ENCODE peak calls at places on chromosomes 16 and 17, in four cellular contexts. Q is brain microvascular endothelial cell; T is stimulated activated naive CD8-positive, alpha-beta T cell treated with anti-CD3 and anti-CD28 coated beads, Interleukin-15, Interleukin-2, amounts not matched to agents 100 U/mL and 50 U/mL, for 24 hours; S is nucleus accumbens. U is an unnamed sample.

GRCh38 chr16:381788-382717 is at the start of gene PGAP6:
- DNase-seq in Q (no peak), T (peak; percentile 78), S (peak; percentile 67), U (peak; percentile 83)

GRCh38 chr16:57265850-57266530 is 18.5 kb downstream of the PLLP start:
- DNase-seq in Q (no peak), T (no peak), S (peak; percentile 74), U (no peak)

GRCh38 chr16:54431041-54431996 is 144.7 kb upstream of the IRX3 start:
- DNase-seq in Q (no peak), T (no peak), S (no peak), U (no peak)

GRCh38 chr17:30534938-30535921 is 58.0 kb downstream of the GOSR1 start:
- DNase-seq in Q (no peak), T (no peak), S (no peak), U (no peak)

GRCh38 chr17:70006159-70006558 is 68.9 kb upstream of the KCNJ16 start:
- DNase-seq in Q (no peak), T (no peak), S (no peak), U (no peak)

GRCh38 chr17:61265397-61265796 is 134.2 kb upstream of the TBX2 start:
- DNase-seq in Q (no peak), T (no peak), S (no peak), U (no peak)

GRCh38 chr17:72465191-72466024 is 344.6 kb downstream of the SOX9 start:
- DNase-seq in Q (peak; percentile 94), T (no peak), S (no peak), U (no peak)

GRCh38 chr17:45256114-45256966 is 5.6 kb downstream of the SPATA32 start:
- DNase-seq in Q (no peak), T (no peak), S (no peak), U (no peak)

GRCh38 chr17:12107905-12108304 is 87.2 kb downstream of the MAP2K4 start:
- DNase-seq in Q (no peak), T (no peak), S (no peak), U (no peak)

GRCh38 chr17:36095992-36096391 is 6.0 kb upstream of the CCL3 start:
- DNase-seq in Q (no peak), T (no peak), S (no peak), U (no peak)

GRCh38 chr16:88369447-88370008 is 13.2 kb upstream of the ZNF469 start:
- DNase-seq in Q (no peak), T (no peak), S (no peak), U (no peak)

GRCh38 chr17:81223758-81224122 is 975 bp upstream of the CEP131 start:
- DNase-seq in Q (no peak), T (no peak), S (no peak), U (no peak)

GRCh38 chr17:5877948-5878347 is 192.2 kb upstream of the WSCD1 start:
- DNase-seq in Q (no peak), T (no peak), S (peak; percentile 88), U (no peak)

GRCh38 chr17:73248532-73248931 is 13.1 kb downstream of the CPSF4L start:
- DNase-seq in Q (no peak), T (no peak), S (no peak), U (no peak)

GRCh38 chr16:77250395-77250794 is 51.2 kb downstream of the SYCE1L start:
- DNase-seq in Q (no peak), T (no peak), S (no peak), U (no peak)

GRCh38 chr16:50845296-50845695 is 103.4 kb downstream of the CYLD start:
- DNase-seq in Q (no peak), T (no peak), S (no peak), U (no peak)

GRCh38 chr16:50335198-50335958 is 33.4 kb downstream of the BRD7 start:
- DNase-seq in Q (peak; percentile 31), T (no peak), S (no peak), U (no peak)

GRCh38 chr16:46852130-46852529 is 21.1 kb upstream of the C16orf87 start:
- DNase-seq in Q (no peak), T (no peak), S (no peak), U (no peak)

GRCh38 chr16:88493879-88494278 is 40.8 kb downstream of the ZFPM1 start:
- DNase-seq in Q (no peak), T (no peak), S (no peak), U (no peak)

GRCh38 chr17:1108810-1109605 is 70.8 kb downstream of the ABR start:
- DNase-seq in Q (no peak), T (peak; percentile 64), S (no peak), U (peak; percentile 82)

GRCh38 chr17:8868529-8868951 is 1.1 kb upstream of the PIK3R6 start:
- DNase-seq in Q (no peak), T (no peak), S (no peak), U (peak; percentile 46)

U was measured in activated CD8-positive, alpha-beta memory T cell treated with anti-CD3 and anti-CD28 coated beads, Interleukin-2, amount 50 U/mL, for 48 hours.